ENCODE peak calls at places on chromosomes 6 and 20, in six cellular contexts. Q, O, V, F, K and M are unnamed samples. For H3K4me1 and H3K36me3, the result is how much of the 10 kb centered on the place peaks cover.

GRCh38 chr20:57480444-57481152 is 44.3 kb downstream of the CTCFL start:
- DNase-seq in K (no peak), F (no peak), V (peak), Q (no peak), O (no peak), M (no peak)

GRCh38 chr20:34479627-34480026 is 36.6 kb upstream of the DYNLRB1 start:
- DNase-seq in O (no peak), V (no peak), K (no peak), Q (no peak), F (no peak), M (no peak)

GRCh38 chr6:21752054-21752811 is 158.7 kb downstream of the SOX4 start:
- DNase-seq in O (peak), K (no peak), F (no peak), Q (no peak), V (no peak), M (no peak)

GRCh38 chr6:43627008-43627825 is 1.8 kb downstream of the GTPBP2 start:
- DNase-seq in F (peak), K (peak), O (peak), Q (no peak), V (no peak), M (peak)

GRCh38 chr6:56230976-56231566 is 16.3 kb downstream of the COL21A1 start:
- DNase-seq in Q (no peak), F (no peak), K (no peak), O (no peak), V (no peak), M (no peak)

GRCh38 chr20:47300071-47300470 is 56.4 kb downstream of the ZMYND8 start:
- DNase-seq in Q (no peak), O (peak), K (peak), V (no peak), F (no peak), M (no peak)

GRCh38 chr6:129493396-129493902 is 216.5 kb downstream of the ARHGAP18 start:
- DNase-seq in K (peak), O (peak), V (no peak), Q (no peak), F (no peak), M (no peak)

GRCh38 chr6:147190556-147190955 is 13.7 kb upstream of the STXBP5 start:
- DNase-seq in V (no peak), O (no peak), K (no peak), Q (no peak), F (no peak), M (no peak)

GRCh38 chr6:45685076-45685475 is 307.3 kb upstream of the SUPT3H start:
- DNase-seq in F (no peak), Q (no peak), V (no peak), K (no peak), O (no peak), M (no peak)

GRCh38 chr6:170393807-170394399 is 87.3 kb downstream of the FAM120B start:
- DNase-seq in Q (no peak), F (no peak), K (no peak), V (no peak), O (peak), M (no peak)

GRCh38 chr20:19512886-19513285 is 245.2 kb upstream of the RIN2 start:
- DNase-seq in V (no peak), F (no peak), K (no peak), Q (no peak), O (no peak), M (no peak)

GRCh38 chr6:16683524-16684194 is 77.6 kb downstream of the ATXN1 start:
- DNase-seq in Q (no peak), K (peak), O (peak), V (no peak), F (no peak), M (peak)

GRCh38 chr6:82778985-82779384 is 286.7 kb downstream of the UBE3D start:
- DNase-seq in K (no peak), F (no peak), Q (no peak), O (no peak), V (no peak), M (no peak)

GRCh38 chr6:3797231-3798200 is 46.0 kb upstream of the PXDC1 start:
- DNase-seq in K (peak), O (peak), F (no peak), V (no peak), Q (no peak), M (no peak)

GRCh38 chr6:30062471-30063178 is 1.6 kb downstream of the POLR1H start:
- DNase-seq in O (no peak), Q (no peak), K (no peak), F (no peak), V (no peak), M (no peak)

GRCh38 chr6:35583893-35584688 is 71.4 kb upstream of the TULP1 start:
- DNase-seq in V (peak), Q (no peak), K (peak), O (peak), F (peak), M (peak)

GRCh38 chr6:43733471-43734293 is 36.3 kb upstream of the VEGFA start:
- DNase-seq in Q (no peak), O (no peak), K (no peak), F (no peak), V (no peak), M (no peak)

GRCh38 chr6:153210083-153210482 is 79.0 kb upstream of the RGS17 start:
- DNase-seq in F (no peak), K (peak), V (peak), O (peak), Q (no peak), M (peak)

GRCh38 chr20:34065260-34065659 is 46.8 kb downstream of the EIF2S2 start:
- DNase-seq in O (peak), V (no peak), F (no peak), K (peak), Q (no peak), M (no peak)

GRCh38 chr6:399785-400517 is 8.4 kb downstream of the IRF4 start:
- DNase-seq in O (no peak), Q (no peak), V (peak), F (no peak), K (no peak), M (no peak)

GRCh38 chr6:115896538-115897129 is 164.1 kb downstream of the FRK start:
- DNase-seq in Q (no peak), O (peak), F (no peak), V (no peak), K (peak), M (peak)

GRCh38 chr6:150930816-150931215 is 65.3 kb downstream of the MTHFD1L start:
- DNase-seq in V (no peak), F (no peak), Q (no peak), K (no peak), O (peak), M (no peak)

GRCh38 chr6:169158750-169159149 is 94.9 kb downstream of the THBS2 start:
- DNase-seq in F (no peak), K (no peak), V (no peak), Q (no peak), O (no peak), M (no peak)

GRCh38 chr6:129186988-129187387 is 304.1 kb downstream of the LAMA2 start:
- DNase-seq in V (no peak), Q (no peak), F (no peak), O (peak), K (peak), M (peak)

GRCh38 chr6:152984387-152984872 is 1.6 kb upstream of the FBXO5 start:
- DNase-seq in V (no peak), O (peak), F (no peak), Q (no peak), K (no peak), M (no peak)

GRCh38 chr6:140105857-140106256 is 731.4 kb upstream of the CITED2 start:
- DNase-seq in V (no peak), F (no peak), O (peak), Q (no peak), K (peak), M (peak)

GRCh38 chr6:31827286-31828079 is at the start of gene HSPA1B:
- DNase-seq in F (peak), V (peak), O (peak), Q (peak), K (peak), M (peak)

GRCh38 chr6:104958720-104959452 is 2.0 kb downstream of the LIN28B start:
- DNase-seq in K (peak), O (peak), Q (no peak), F (no peak), V (no peak), M (peak)

GRCh38 chr20:54067606-54068174 is 2.7 kb downstream of the BCAS1 start:
- DNase-seq in V (no peak), F (no peak), O (peak), Q (no peak), K (no peak), M (peak)

GRCh38 chr6:12968290-12968689 is 251.7 kb downstream of the PHACTR1 start:
- DNase-seq in V (no peak), K (no peak), Q (no peak), O (peak), F (no peak), M (no peak)

GRCh38 chr6:121651420-121651819 is 216.0 kb downstream of the GJA1 start:
- DNase-seq in O (no peak), Q (no peak), V (peak), F (peak), K (peak), M (no peak)

GRCh38 chr6:56145616-56146015 is 101.8 kb downstream of the COL21A1 start:
- DNase-seq in Q (no peak), F (no peak), K (no peak), V (no peak), O (peak), M (peak)

GRCh38 chr6:43722920-43723565 is 35.5 kb upstream of the MRPS18A start:
- DNase-seq in V (no peak), O (peak), F (no peak), K (no peak), Q (no peak), M (no peak)

GRCh38 chr20:2164966-2165365 is 63.3 kb downstream of the STK35 start:
- DNase-seq in V (no peak), F (no peak), O (no peak), K (no peak), Q (no peak), M (no peak)

GRCh38 chr6:56804996-56805395 is 149.9 kb upstream of the BEND6 start:
- DNase-seq in V (no peak), K (peak), Q (no peak), O (peak), F (no peak), M (peak)

GRCh38 chr20:58547527-58548475 is 32.6 kb upstream of the APCDD1L start:
- DNase-seq in Q (no peak), F (no peak), V (no peak), O (peak), K (no peak), M (no peak)

GRCh38 chr20:58546312-58546711 is 31.1 kb upstream of the APCDD1L start:
- DNase-seq in O (no peak), K (no peak), F (no peak), Q (no peak), V (no peak), M (no peak)

GRCh38 chr20:58544891-58545290 is 29.7 kb upstream of the APCDD1L start:
- DNase-seq in O (no peak), Q (no peak), F (no peak), K (no peak), V (no peak), M (no peak)

GRCh38 chr20:58545565-58546195 is 30.5 kb upstream of the APCDD1L start:
- DNase-seq in K (no peak), V (no peak), O (peak), Q (no peak), F (no peak), M (no peak)

DNA sequence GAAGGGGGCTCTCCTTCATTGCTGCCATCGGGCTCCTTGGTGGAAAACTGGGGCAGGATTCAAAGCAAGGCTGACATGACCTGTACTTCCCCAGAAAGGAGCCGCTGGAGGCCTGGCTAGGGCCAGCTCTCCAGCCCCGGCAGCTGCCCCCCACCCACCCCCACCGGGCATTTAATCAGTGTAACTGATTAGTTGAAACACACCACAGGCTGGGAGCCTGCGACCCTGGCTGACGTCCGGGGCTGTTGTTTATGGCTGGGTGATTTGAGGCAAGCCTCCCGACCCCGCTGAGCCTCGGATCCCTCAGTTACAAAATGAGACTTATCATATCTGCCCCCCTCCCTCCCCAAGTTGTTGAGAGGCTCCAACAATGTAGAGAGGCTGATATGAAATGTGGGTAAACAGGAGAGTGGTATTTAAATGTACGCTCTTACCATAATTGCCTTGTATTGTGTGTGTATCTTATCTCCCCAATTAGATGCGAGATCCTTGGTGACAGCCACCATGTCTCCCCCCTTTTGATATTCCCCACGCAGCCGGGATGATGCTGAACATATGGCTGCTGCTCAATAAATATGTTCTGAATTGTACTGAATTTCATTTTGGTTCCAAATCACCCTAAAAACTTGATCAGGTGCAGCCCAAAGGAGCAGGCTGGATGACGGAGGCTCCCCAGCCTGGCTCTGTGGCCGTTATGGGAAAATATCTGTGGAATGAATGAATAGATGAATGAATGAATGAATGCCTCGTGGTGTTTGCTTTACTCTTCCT is 31.7 kb upstream of the APCDD1L start:
- DNase-seq in Q (no peak), V (no peak), O (no peak), K (no peak), F (no peak), M (no peak)
- H3K4me1 ChIP-seq in Q (under half), V (under half), O (under half), K (under half), F (under half), M (under half)

GRCh38 chr6:118551063-118551672 is 3.1 kb downstream of the PLN start:
- DNase-seq in Q (no peak), K (peak), O (peak), V (peak), F (no peak), M (peak)
- H3K27ac ChIP-seq in Q (peak), K (no peak), O (peak), V (no peak), F (peak), M (no peak)

DNA sequence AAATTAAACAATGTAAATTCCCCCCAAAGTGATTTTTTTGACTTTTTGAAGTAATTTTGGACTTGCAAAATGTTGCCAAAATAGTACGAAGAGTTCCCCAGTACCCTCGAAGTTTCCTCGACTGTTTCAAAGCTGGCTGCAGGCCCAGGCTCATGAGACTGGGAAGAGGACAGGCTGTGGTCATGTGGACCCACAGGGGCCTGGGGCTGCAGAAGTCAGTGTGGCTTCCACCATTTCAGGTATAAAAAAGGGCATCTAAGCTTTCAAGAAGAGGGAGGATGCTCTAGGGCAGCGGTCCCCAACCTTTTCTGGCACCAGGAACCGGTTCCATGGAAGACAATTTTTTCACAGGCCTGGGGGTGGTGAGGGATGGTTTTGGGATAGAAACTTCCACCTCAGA is 75.0 kb downstream of the PTPN1 start:
- DNase-seq in O (no peak), K (no peak), V (no peak), F (no peak), Q (no peak), M (no peak)
- H3K36me3 ChIP-seq in O (under half), K (half or more), V (under half), F (half or more), Q (half or more), M (under half)

GRCh38 chr20:45037050-45037449 is 63.9 kb downstream of the KCNS1 start:
- DNase-seq in V (no peak), K (peak), Q (no peak), F (peak), O (peak), M (no peak)

GRCh38 chr20:45037635-45038034 is 63.3 kb downstream of the KCNS1 start:
- DNase-seq in V (no peak), K (no peak), F (no peak), O (no peak), Q (no peak), M (no peak)

GRCh38 chr20:45034436-45034835 is 66.5 kb downstream of the KCNS1 start:
- DNase-seq in K (no peak), F (no peak), O (no peak), Q (no peak), V (peak), M (no peak)

GRCh38 chr20:45038747-45039469 is 62.0 kb downstream of the KCNS1 start:
- DNase-seq in F (no peak), Q (no peak), V (no peak), O (peak), K (no peak), M (no peak)

DNA sequence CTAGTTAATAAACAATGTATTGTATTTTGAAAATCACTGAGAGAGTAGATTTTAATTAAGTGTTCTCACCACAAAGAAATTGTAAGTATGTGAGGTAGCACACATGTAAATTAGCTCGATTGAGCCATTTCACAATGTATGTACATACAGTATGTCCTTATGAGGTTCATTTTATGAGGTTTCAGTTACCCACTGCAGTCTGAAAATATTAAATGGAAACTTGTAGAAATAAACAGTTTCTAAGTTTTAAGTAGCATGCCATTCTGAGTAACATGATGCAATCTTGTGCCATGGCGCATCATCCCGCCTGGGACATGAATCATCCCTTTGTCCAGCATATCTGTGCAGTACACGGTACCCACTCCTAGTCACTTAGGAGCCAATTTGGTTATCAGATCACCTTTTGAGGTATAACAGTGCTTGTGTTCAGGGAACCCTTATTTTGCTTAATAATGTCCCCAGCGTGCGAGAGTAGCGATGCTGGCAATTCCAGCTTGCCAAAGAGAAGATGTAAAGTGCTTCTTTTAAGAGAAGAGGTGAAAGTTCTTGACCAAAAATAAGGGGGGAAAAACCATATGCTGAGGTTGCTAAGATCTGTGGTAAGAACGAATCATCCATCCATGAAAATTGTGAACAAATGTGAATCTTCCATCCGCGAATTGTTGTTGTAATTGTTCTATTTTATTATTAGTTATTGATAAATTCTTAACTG is 64.7 kb downstream of the KCNS1 start:
- DNase-seq in F (no peak), V (no peak), K (peak), Q (no peak), O (peak), M (peak)
- H3K4me1 ChIP-seq in F (under half), V (half or more), K (under half), Q (under half), O (under half), M (under half)

GRCh38 chr20:37581246-37581645 is 53.6 kb upstream of the BLCAP start:
- DNase-seq in Q (no peak), O (no peak), V (no peak), F (no peak), K (no peak), M (no peak)
- H3K27ac ChIP-seq in Q (no peak), O (no peak), V (no peak), F (no peak), K (no peak), M (no peak)